ENCODE peak calls at places on chromosomes 6 and 20, in five cellular contexts. Z is foreskin fibroblast, U is GM13976, V is upper lobe of left lung, B is activated B cell treated with CpG ODN at 0.5 μM for 24 hours. P is an unnamed sample.
A peak's percentile ranks its signal among the peaks of the same experiment; 100 is the strongest.

GRCh38 chr6:13575377-13575775 is 975 bp downstream of the SIRT5 start:
- DNase-seq in Z (no peak), U (no peak), V (no peak), B (no peak), P (no peak)

GRCh38 chr6:4280721-4281120 is 145.3 kb upstream of the ECI2 start:
- DNase-seq in Z (peak; percentile 49), U (no peak), V (no peak), B (no peak), P (no peak)

GRCh38 chr6:114354482-114354881 is 11.7 kb upstream of the HS3ST5 start:
- DNase-seq in Z (no peak), U (no peak), V (no peak), B (no peak), P (no peak)

GRCh38 chr20:60964911-60965310 is 287.1 kb upstream of the CDH4 start:
- DNase-seq in Z (no peak), U (no peak), V (no peak), B (no peak), P (no peak)

GRCh38 chr6:39402239-39402751 is 79.8 kb upstream of the KCNK16 start:
- DNase-seq in Z (peak; percentile 78), U (no peak), V (no peak), B (no peak), P (no peak)

GRCh38 chr6:123263981-123264380 is 267.9 kb downstream of the CLVS2 start:
- DNase-seq in Z (no peak), U (no peak), V (no peak), B (no peak), P (no peak)

GRCh38 chr20:33707668-33708067 is 12.4 kb downstream of the PXMP4 start:
- DNase-seq in Z (no peak), U (no peak), V (no peak), B (no peak), P (no peak)

GRCh38 chr20:51661609-51662178 is 106.5 kb downstream of the ATP9A start:
- DNase-seq in Z (peak; percentile 75), U (no peak), V (no peak), B (no peak), P (no peak)

GRCh38 chr20:25325073-25325472 is 65.6 kb downstream of the ABHD12 start:
- DNase-seq in Z (no peak), U (peak; percentile 6), V (no peak), B (no peak), P (no peak)

GRCh38 chr6:128208851-128209580 is 308.2 kb upstream of the THEMIS start:
- DNase-seq in Z (peak; percentile 74), U (no peak), V (no peak), B (no peak), P (no peak)

GRCh38 chr6:136058852-136059251 is 191.3 kb downstream of the MTFR2 start:
- DNase-seq in Z (no peak), U (no peak), V (no peak), B (no peak), P (no peak)

GRCh38 chr6:52022675-52023074 is 64.7 kb downstream of the PKHD1 start:
- DNase-seq in Z (no peak), U (no peak), V (no peak), B (no peak), P (no peak)

GRCh38 chr20:8133816-8134451 is 1.9 kb downstream of the PLCB1 start:
- DNase-seq in Z (no peak), U (no peak), V (no peak), B (no peak), P (no peak)

GRCh38 chr6:110979565-110980096 is 2.2 kb upstream of the RPF2 start:
- DNase-seq in Z (no peak), U (no peak), V (no peak), B (no peak), P (no peak)

GRCh38 chr6:20952605-20953004 is 418.3 kb downstream of the CDKAL1 start:
- DNase-seq in Z (peak; percentile 83), U (no peak), V (no peak), B (no peak), P (no peak)

GRCh38 chr6:128400875-128401274 is 119.5 kb downstream of the PTPRK start:
- DNase-seq in Z (no peak), U (no peak), V (no peak), B (no peak), P (no peak)

GRCh38 chr6:109892451-109893435 is 85.4 kb upstream of the GPR6 start:
- DNase-seq in Z (peak; percentile 23), U (no peak), V (peak; percentile 64), B (no peak), P (no peak)

GRCh38 chr20:37378785-37379598 is 33.1 kb downstream of the SRC start:
- DNase-seq in Z (peak; percentile 60), U (no peak), V (peak; percentile 61), B (no peak), P (no peak)

GRCh38 chr20:9215539-9215938 is 146.7 kb downstream of the PLCB4 start:
- DNase-seq in Z (no peak), U (no peak), V (no peak), B (no peak), P (no peak)

GRCh38 chr6:52221302-52221701 is 23.0 kb downstream of the IL17F start:
- DNase-seq in Z (no peak), U (no peak), V (no peak), B (no peak), P (no peak)

DNA sequence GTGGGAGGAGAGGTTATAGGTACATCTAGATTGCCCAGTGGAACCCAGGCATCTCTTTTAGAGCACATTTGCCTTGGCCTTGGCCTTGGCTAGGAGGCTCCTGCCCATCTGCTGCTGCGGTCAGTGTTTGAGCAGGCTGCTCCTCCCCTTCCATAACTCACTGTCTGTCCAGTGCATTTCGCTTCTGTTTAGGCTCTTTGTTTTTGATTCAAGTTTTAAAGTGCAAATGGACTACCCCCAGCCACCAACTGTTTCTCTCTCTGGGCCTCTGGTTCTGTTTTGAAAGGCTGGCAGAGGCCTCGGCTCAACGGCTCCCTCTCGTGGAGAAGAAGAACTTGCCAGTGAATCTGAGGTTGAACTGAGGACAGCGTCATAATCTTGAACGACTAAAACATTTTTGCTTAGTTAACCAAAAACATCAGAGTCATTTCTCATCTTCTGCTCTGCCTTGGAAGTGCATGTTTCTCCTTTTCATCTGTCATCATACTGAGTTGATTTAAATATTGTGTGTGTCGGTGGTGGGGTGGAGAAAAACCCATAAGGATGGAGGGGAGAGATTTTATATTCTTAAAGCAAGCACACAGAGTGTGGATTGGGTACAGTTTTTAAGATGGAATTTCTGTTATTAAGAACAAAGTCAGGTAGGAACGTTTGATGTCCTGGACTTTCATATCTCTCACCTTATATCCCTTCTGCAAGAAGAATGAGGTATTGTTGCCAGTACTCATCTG is 171.4 kb downstream of the DTNBP1 start:
- DNase-seq in Z (peak; percentile 93), U (peak; percentile 74), V (peak; percentile 69), B (peak; percentile 35), P (peak; percentile 58)
- TF ChIP-seq CTCF in Z (peak; percentile 96), U (peak; percentile 76), V (peak; percentile 85), B (peak; percentile 95), P (peak; percentile 83)

DNA sequence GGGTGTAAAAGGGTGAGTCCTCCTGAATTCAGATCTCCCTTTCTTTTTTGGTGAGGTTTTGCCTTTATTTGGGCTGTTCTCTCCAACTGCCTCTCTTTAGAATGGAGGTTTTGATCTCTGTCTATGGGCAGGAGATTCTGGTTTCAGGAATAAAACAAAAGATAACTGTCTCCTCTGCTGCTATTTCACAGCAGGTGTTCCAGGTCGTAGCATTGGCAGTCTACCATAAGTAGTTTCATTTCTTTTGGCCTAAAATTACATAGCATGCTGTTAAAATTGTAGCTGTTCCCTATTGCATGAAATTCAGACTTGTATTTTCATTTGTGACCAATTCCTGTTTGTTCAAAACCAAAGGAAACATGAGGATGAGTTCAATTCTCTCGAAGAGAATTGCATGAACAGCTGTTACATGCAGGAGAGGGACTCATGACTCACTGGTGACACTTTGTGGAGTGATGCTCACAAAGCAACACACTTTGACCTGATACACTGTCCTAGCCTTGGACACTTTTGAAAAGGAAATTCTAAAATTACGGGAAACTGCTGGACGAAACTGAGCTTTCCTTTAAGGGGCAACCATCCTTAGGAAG is 76.8 kb upstream of the SIRPG start:
- DNase-seq in Z (peak; percentile 8), U (peak; percentile 59), V (no peak), B (no peak), P (no peak)
- TF ChIP-seq CTCF in Z (no peak), U (peak; percentile 32), V (no peak), B (no peak), P (no peak)

DNA sequence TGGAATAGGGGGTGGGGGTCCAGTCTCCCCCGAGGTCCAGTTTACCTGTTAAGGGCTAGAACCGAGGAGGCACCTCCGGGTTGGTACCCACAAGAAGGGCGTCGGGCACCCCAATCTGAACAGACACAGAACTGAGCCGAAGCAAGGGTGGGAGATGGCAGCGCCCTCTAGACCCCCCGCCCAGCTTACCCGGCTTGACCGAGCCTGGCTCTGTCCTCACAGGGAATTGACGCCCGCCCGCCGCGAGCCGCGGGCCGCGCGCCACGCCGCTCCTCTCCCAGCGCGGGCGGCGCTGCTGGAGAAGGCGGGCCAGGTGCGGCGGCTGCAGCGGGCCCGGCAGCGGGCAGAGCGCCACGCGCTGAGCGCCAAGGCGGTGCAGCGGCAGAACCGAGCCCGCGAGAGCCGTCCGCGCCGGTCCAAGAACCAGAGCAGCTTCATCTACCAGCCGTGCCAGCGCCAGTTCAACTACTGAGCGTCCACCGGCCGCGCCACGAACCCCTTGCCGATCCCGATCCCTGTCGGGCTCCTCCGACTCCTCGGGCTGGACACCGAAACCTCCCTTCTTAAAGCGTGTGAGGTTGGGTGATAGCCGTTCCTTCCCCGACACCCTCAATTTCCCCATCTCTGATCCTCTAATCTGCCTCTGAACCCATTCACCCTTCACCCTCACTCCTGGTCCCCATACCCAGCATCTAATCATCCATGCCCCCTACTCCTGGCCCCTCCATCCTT is 5.9 kb downstream of the TP53INP2 start:
- DNase-seq in Z (peak; percentile 80), U (peak; percentile 80), V (peak; percentile 28), B (no peak), P (no peak)
- TF ChIP-seq CTCF in Z (peak; percentile 22), U (peak; percentile 39), V (no peak), B (no peak), P (peak; percentile 34)

GRCh38 chr20:15491564-15491963 is 1081.7 kb downstream of the KIF16B start:
- DNase-seq in Z (no peak), U (no peak), V (no peak), B (no peak), P (no peak)
- TF ChIP-seq CTCF in Z (peak; percentile 11), U (no peak), V (no peak), B (no peak), P (no peak)

DNA sequence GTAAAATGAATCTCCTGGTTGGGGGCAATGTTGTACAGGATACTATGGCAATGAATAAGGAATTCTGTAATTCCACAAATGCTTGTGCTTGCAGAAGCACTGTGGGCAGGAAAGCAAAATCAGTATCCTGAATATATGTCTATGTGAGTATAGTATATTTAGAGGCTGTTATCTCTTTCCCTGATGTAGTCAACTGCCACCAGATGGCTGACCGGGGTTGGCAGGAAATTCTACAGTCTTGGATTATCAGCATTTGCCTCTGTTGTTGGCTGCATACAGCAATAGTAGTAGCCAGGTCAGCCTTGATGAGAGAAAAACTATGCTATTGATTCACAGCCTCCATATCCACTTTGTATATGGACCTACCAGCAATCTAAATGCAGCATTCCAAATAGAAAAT is 425.1 kb upstream of the JAG1 start:
- DNase-seq in Z (peak; percentile 13), U (no peak), V (no peak), B (no peak), P (no peak)
- TF ChIP-seq CTCF in Z (no peak), U (no peak), V (no peak), B (no peak), P (no peak)